ENCODE peak calls at places on chromosomes 1 and 21, in six cellular contexts. One of them, this sample, is unnamed.
A peak's percentile ranks its signal among the peaks of the same experiment; 100 is the strongest.

GRCh38 chr1:3763351-3764125 is 9.0 kb upstream of the SMIM1 start:
- DNase-seq in T-helper 1 cell: no peak
- DNase-seq in activated naive CD8-positive, alpha-beta T cell treated with anti-CD3 and anti-CD28 coated beads for 36 hours: no peak
- DNase-seq in activated T-helper 1 cell treated with anti-CD3 and anti-CD28 coated beads, Interleukin-12 subunit alpha, Interleukin-12 subunit beta, Interleukin-2, Interleukin-4 antibody, amounts not matched to agents 30 ng/mL and 10 ng/mL and 1 ng/mL, durations not matched to agents 14 hours and 24 hours and 36 hours: no peak
- DNase-seq in NCI-H1105 treated with DMSO at 0.1 percent for 48 hours: no peak
- DNase-seq in AG08395: no peak
- DNase-seq in this sample: no peak

GRCh38 chr1:20555758-20556120 is 3.4 kb downstream of the FAM43B start:
- DNase-seq in T-helper 1 cell: no peak
- DNase-seq in NCI-H1105 treated with DMSO at 0.1 percent for 48 hours: no peak
- DNase-seq in activated naive CD8-positive, alpha-beta T cell treated with anti-CD3 and anti-CD28 coated beads for 36 hours: no peak
- DNase-seq in activated T-helper 1 cell treated with anti-CD3 and anti-CD28 coated beads, Interleukin-12 subunit alpha, Interleukin-12 subunit beta, Interleukin-2, Interleukin-4 antibody, amounts not matched to agents 30 ng/mL and 10 ng/mL and 1 ng/mL, durations not matched to agents 14 hours and 24 hours and 36 hours: no peak
- DNase-seq in AG08395: no peak
- DNase-seq in this sample: no peak

GRCh38 chr1:179781962-179782361 is 38.9 kb downstream of the FAM163A start:
- DNase-seq in NCI-H1105 treated with DMSO at 0.1 percent for 48 hours: no peak
- DNase-seq in AG08395: peak; percentile 45
- DNase-seq in T-helper 1 cell: no peak
- DNase-seq in activated naive CD8-positive, alpha-beta T cell treated with anti-CD3 and anti-CD28 coated beads for 36 hours: no peak
- DNase-seq in activated T-helper 1 cell treated with anti-CD3 and anti-CD28 coated beads, Interleukin-12 subunit alpha, Interleukin-12 subunit beta, Interleukin-2, Interleukin-4 antibody, amounts not matched to agents 30 ng/mL and 10 ng/mL and 1 ng/mL, durations not matched to agents 14 hours and 24 hours and 36 hours: no peak
- DNase-seq in this sample: no peak

GRCh38 chr1:20640183-20640597 is 6.9 kb downstream of the PINK1 start:
- DNase-seq in T-helper 1 cell: peak; percentile 51
- DNase-seq in NCI-H1105 treated with DMSO at 0.1 percent for 48 hours: peak; percentile 44
- DNase-seq in activated naive CD8-positive, alpha-beta T cell treated with anti-CD3 and anti-CD28 coated beads for 36 hours: peak; percentile 38
- DNase-seq in AG08395: peak; percentile 73
- DNase-seq in activated T-helper 1 cell treated with anti-CD3 and anti-CD28 coated beads, Interleukin-12 subunit alpha, Interleukin-12 subunit beta, Interleukin-2, Interleukin-4 antibody, amounts not matched to agents 30 ng/mL and 10 ng/mL and 1 ng/mL, durations not matched to agents 14 hours and 24 hours and 36 hours: peak; percentile 45
- DNase-seq in this sample: peak; percentile 42

GRCh38 chr1:215418876-215419442 is 148.1 kb upstream of the KCTD3 start:
- DNase-seq in NCI-H1105 treated with DMSO at 0.1 percent for 48 hours: no peak
- DNase-seq in activated T-helper 1 cell treated with anti-CD3 and anti-CD28 coated beads, Interleukin-12 subunit alpha, Interleukin-12 subunit beta, Interleukin-2, Interleukin-4 antibody, amounts not matched to agents 30 ng/mL and 10 ng/mL and 1 ng/mL, durations not matched to agents 14 hours and 24 hours and 36 hours: no peak
- DNase-seq in activated naive CD8-positive, alpha-beta T cell treated with anti-CD3 and anti-CD28 coated beads for 36 hours: no peak
- DNase-seq in AG08395: no peak
- DNase-seq in T-helper 1 cell: no peak
- DNase-seq in this sample: no peak

GRCh38 chr1:98906361-98906760 is 98.3 kb downstream of the PLPPR5 start:
- DNase-seq in activated T-helper 1 cell treated with anti-CD3 and anti-CD28 coated beads, Interleukin-12 subunit alpha, Interleukin-12 subunit beta, Interleukin-2, Interleukin-4 antibody, amounts not matched to agents 30 ng/mL and 10 ng/mL and 1 ng/mL, durations not matched to agents 14 hours and 24 hours and 36 hours: no peak
- DNase-seq in NCI-H1105 treated with DMSO at 0.1 percent for 48 hours: no peak
- DNase-seq in AG08395: no peak
- DNase-seq in T-helper 1 cell: no peak
- DNase-seq in activated naive CD8-positive, alpha-beta T cell treated with anti-CD3 and anti-CD28 coated beads for 36 hours: no peak
- DNase-seq in this sample: no peak

GRCh38 chr1:53111073-53111556 is 31.3 kb downstream of the SLC1A7 start:
- DNase-seq in NCI-H1105 treated with DMSO at 0.1 percent for 48 hours: no peak
- DNase-seq in T-helper 1 cell: no peak
- DNase-seq in AG08395: no peak
- DNase-seq in activated naive CD8-positive, alpha-beta T cell treated with anti-CD3 and anti-CD28 coated beads for 36 hours: no peak
- DNase-seq in activated T-helper 1 cell treated with anti-CD3 and anti-CD28 coated beads, Interleukin-12 subunit alpha, Interleukin-12 subunit beta, Interleukin-2, Interleukin-4 antibody, amounts not matched to agents 30 ng/mL and 10 ng/mL and 1 ng/mL, durations not matched to agents 14 hours and 24 hours and 36 hours: no peak
- DNase-seq in this sample: no peak

GRCh38 chr21:42564561-42564971 is 50.9 kb downstream of the SLC37A1 start:
- DNase-seq in activated T-helper 1 cell treated with anti-CD3 and anti-CD28 coated beads, Interleukin-12 subunit alpha, Interleukin-12 subunit beta, Interleukin-2, Interleukin-4 antibody, amounts not matched to agents 30 ng/mL and 10 ng/mL and 1 ng/mL, durations not matched to agents 14 hours and 24 hours and 36 hours: no peak
- DNase-seq in AG08395: no peak
- DNase-seq in NCI-H1105 treated with DMSO at 0.1 percent for 48 hours: no peak
- DNase-seq in T-helper 1 cell: no peak
- DNase-seq in activated naive CD8-positive, alpha-beta T cell treated with anti-CD3 and anti-CD28 coated beads for 36 hours: no peak
- DNase-seq in this sample: no peak

GRCh38 chr21:36769051-36769867 is 70.3 kb downstream of the SIM2 start:
- DNase-seq in activated naive CD8-positive, alpha-beta T cell treated with anti-CD3 and anti-CD28 coated beads for 36 hours: no peak
- DNase-seq in activated T-helper 1 cell treated with anti-CD3 and anti-CD28 coated beads, Interleukin-12 subunit alpha, Interleukin-12 subunit beta, Interleukin-2, Interleukin-4 antibody, amounts not matched to agents 30 ng/mL and 10 ng/mL and 1 ng/mL, durations not matched to agents 14 hours and 24 hours and 36 hours: no peak
- DNase-seq in NCI-H1105 treated with DMSO at 0.1 percent for 48 hours: no peak
- DNase-seq in AG08395: no peak
- DNase-seq in T-helper 1 cell: no peak
- DNase-seq in this sample: no peak

GRCh38 chr1:15410884-15411245 is 1.2 kb downstream of the EFHD2 start:
- DNase-seq in NCI-H1105 treated with DMSO at 0.1 percent for 48 hours: no peak
- DNase-seq in AG08395: no peak
- DNase-seq in T-helper 1 cell: no peak
- DNase-seq in activated T-helper 1 cell treated with anti-CD3 and anti-CD28 coated beads, Interleukin-12 subunit alpha, Interleukin-12 subunit beta, Interleukin-2, Interleukin-4 antibody, amounts not matched to agents 30 ng/mL and 10 ng/mL and 1 ng/mL, durations not matched to agents 14 hours and 24 hours and 36 hours: no peak
- DNase-seq in activated naive CD8-positive, alpha-beta T cell treated with anti-CD3 and anti-CD28 coated beads for 36 hours: no peak
- DNase-seq in this sample: no peak

GRCh38 chr1:109252893-109253802 is 3.8 kb downstream of the CELSR2 start:
- DNase-seq in T-helper 1 cell: no peak
- DNase-seq in activated T-helper 1 cell treated with anti-CD3 and anti-CD28 coated beads, Interleukin-12 subunit alpha, Interleukin-12 subunit beta, Interleukin-2, Interleukin-4 antibody, amounts not matched to agents 30 ng/mL and 10 ng/mL and 1 ng/mL, durations not matched to agents 14 hours and 24 hours and 36 hours: no peak
- DNase-seq in activated naive CD8-positive, alpha-beta T cell treated with anti-CD3 and anti-CD28 coated beads for 36 hours: no peak
- DNase-seq in NCI-H1105 treated with DMSO at 0.1 percent for 48 hours: peak; percentile 10
- DNase-seq in AG08395: no peak
- DNase-seq in this sample: no peak